ENCODE peak calls at places on chromosomes 5 and 9, in eight cellular contexts. F is A549; O is naive thymus-derived CD8-positive, alpha-beta T cell; R is skeletal muscle cell; W is H1; G is stimulated activated CD4-positive, alpha-beta T cell treated with anti-CD3 and anti-CD28 coated beads, TNF-alpha, amount 100 ng/mL, for 1 hour; D is foreskin fibroblast; I is KBM-7. S is an unnamed sample.

GRCh38 chr5:180129291-180130190 is 58.0 kb upstream of the RNF130 start:
- DNase-seq in F (no peak), O (no peak), R (no peak), W (no peak), G (no peak), D (no peak), I (no peak), S (no peak)

GRCh38 chr9:133351908-133352634 is 4.1 kb downstream of the RPL7A start:
- DNase-seq in F (peak), O (no peak), R (no peak), W (peak), G (no peak), D (peak), I (peak), S (peak)

GRCh38 chr5:140073296-140073695 is 30.2 kb upstream of the NRG2 start:
- DNase-seq in F (no peak), O (no peak), R (no peak), W (no peak), G (no peak), D (peak), I (peak), S (no peak)

GRCh38 chr9:4955836-4956235 is 29.2 kb upstream of the JAK2 start:
- DNase-seq in F (peak), O (no peak), R (no peak), W (no peak), G (no peak), D (peak), I (no peak), S (no peak)

GRCh38 chr5:61744690-61745619 is 412.9 kb downstream of the ZSWIM6 start:
- DNase-seq in F (peak), O (no peak), R (no peak), W (no peak), G (no peak), D (no peak), I (no peak), S (no peak)

GRCh38 chr5:65262094-65262493 is 219.6 kb downstream of the ADAMTS6 start:
- DNase-seq in F (no peak), O (no peak), R (no peak), W (no peak), G (no peak), D (no peak), I (peak), S (no peak)

GRCh38 chr5:142199388-142199787 is 90.8 kb downstream of the NDFIP1 start:
- DNase-seq in F (no peak), O (no peak), R (no peak), W (no peak), G (no peak), D (no peak), I (no peak), S (no peak)

GRCh38 chr5:133246376-133247144 is 194.7 kb downstream of the HSPA4 start:
- DNase-seq in F (peak), O (no peak), R (no peak), W (no peak), G (no peak), D (no peak), I (no peak), S (no peak)

GRCh38 chr5:176844706-176845391 is 34.5 kb downstream of the UNC5A start:
- DNase-seq in F (no peak), O (no peak), R (no peak), W (no peak), G (no peak), D (no peak), I (peak), S (no peak)

GRCh38 chr9:109793196-109793595 is 13.2 kb downstream of the PALM2AKAP2 start:
- DNase-seq in F (peak), O (no peak), R (peak), W (no peak), G (no peak), D (peak), I (no peak), S (no peak)

GRCh38 chr5:127519527-127519926 is 2.1 kb downstream of the PRRC1 start:
- DNase-seq in F (no peak), O (no peak), R (no peak), W (no peak), G (no peak), D (peak), I (no peak), S (no peak)

GRCh38 chr5:15752886-15753285 is 252.9 kb downstream of the FBXL7 start:
- DNase-seq in F (no peak), O (no peak), R (peak), W (no peak), G (no peak), D (peak), I (no peak), S (no peak)

GRCh38 chr5:74054139-74054538 is 428.1 kb downstream of the ARHGEF28 start:
- DNase-seq in F (no peak), O (no peak), R (no peak), W (no peak), G (no peak), D (no peak), I (no peak), S (no peak)

GRCh38 chr5:101288633-101289032 is 385.6 kb upstream of the ST8SIA4 start:
- DNase-seq in F (no peak), O (no peak), R (no peak), W (no peak), G (no peak), D (no peak), I (peak), S (no peak)

GRCh38 chr5:6145616-6146237 is 232.6 kb downstream of the MED10 start:
- DNase-seq in F (no peak), O (no peak), R (no peak), W (no peak), G (no peak), D (no peak), I (no peak), S (no peak)

GRCh38 chr9:2093920-2094597 is 78.9 kb downstream of the SMARCA2 start:
- DNase-seq in F (peak), O (no peak), R (no peak), W (peak), G (no peak), D (peak), I (no peak), S (peak)

GRCh38 chr9:93464876-93465275 is 11.5 kb upstream of the FAM120AOS start:
- DNase-seq in F (no peak), O (no peak), R (no peak), W (no peak), G (no peak), D (no peak), I (peak), S (no peak)

GRCh38 chr5:94682799-94683198 is 64.3 kb downstream of the SLF1 start:
- DNase-seq in F (no peak), O (no peak), R (no peak), W (no peak), G (no peak), D (no peak), I (no peak), S (no peak)

GRCh38 chr5:151739939-151740335 is 18.5 kb downstream of the ATOX1 start:
- DNase-seq in F (peak), O (no peak), R (peak), W (no peak), G (no peak), D (peak), I (no peak), S (peak)

GRCh38 chr9:94929373-94929764 is 202.9 kb downstream of the AOPEP start:
- DNase-seq in F (no peak), O (no peak), R (no peak), W (no peak), G (no peak), D (no peak), I (no peak), S (no peak)

GRCh38 chr5:31133488-31133887 is 60.0 kb upstream of the CDH6 start:
- DNase-seq in F (no peak), O (no peak), R (no peak), W (no peak), G (no peak), D (peak), I (peak), S (no peak)

GRCh38 chr5:3317051-3317795 is 278.4 kb upstream of the IRX1 start:
- DNase-seq in F (no peak), O (no peak), R (no peak), W (no peak), G (no peak), D (no peak), I (no peak), S (no peak)

GRCh38 chr5:96734871-96735325 is 72.7 kb downstream of the CAST start:
- DNase-seq in F (no peak), O (no peak), R (no peak), W (no peak), G (no peak), D (peak), I (peak), S (no peak)

GRCh38 chr9:137044502-137045177 is 1.3 kb downstream of the NPDC1 start:
- DNase-seq in F (no peak), O (no peak), R (no peak), W (no peak), G (no peak), D (peak), I (peak), S (no peak)

GRCh38 chr9:94780516-94780950 is 54.0 kb downstream of the AOPEP start:
- DNase-seq in F (no peak), O (no peak), R (no peak), W (no peak), G (no peak), D (no peak), I (no peak), S (no peak)

GRCh38 chr9:72491242-72491641 is 30.2 kb upstream of the TMC1 start:
- DNase-seq in F (no peak), O (no peak), R (no peak), W (no peak), G (no peak), D (no peak), I (no peak), S (no peak)

GRCh38 chr5:56384186-56384585 is 151.1 kb upstream of the ANKRD55 start:
- DNase-seq in F (no peak), O (no peak), R (no peak), W (no peak), G (no peak), D (no peak), I (no peak), S (no peak)

GRCh38 chr9:123451011-123451410 is 95.0 kb downstream of the CRB2 start:
- DNase-seq in F (no peak), O (no peak), R (no peak), W (no peak), G (no peak), D (no peak), I (no peak), S (no peak)

GRCh38 chr9:135040892-135041291 is 46.6 kb upstream of the OLFM1 start:
- DNase-seq in F (no peak), O (no peak), R (no peak), W (no peak), G (no peak), D (no peak), I (no peak), S (no peak)

GRCh38 chr5:96024683-96025475 is 63.2 kb upstream of the ELL2 start:
- DNase-seq in F (no peak), O (no peak), R (no peak), W (no peak), G (no peak), D (no peak), I (no peak), S (no peak)

GRCh38 chr9:88775559-88775958 is 215.7 kb upstream of the S1PR3 start:
- DNase-seq in F (peak), O (no peak), R (no peak), W (no peak), G (no peak), D (peak), I (no peak), S (no peak)

GRCh38 chr5:168699002-168699401 is 119.8 kb upstream of the PANK3 start:
- DNase-seq in F (no peak), O (no peak), R (no peak), W (no peak), G (no peak), D (no peak), I (no peak), S (no peak)

GRCh38 chr5:36653046-36653445 is 46.6 kb downstream of the SLC1A3 start:
- DNase-seq in F (no peak), O (no peak), R (no peak), W (no peak), G (no peak), D (peak), I (no peak), S (no peak)

GRCh38 chr5:33091571-33092363 is 349.0 kb upstream of the TARS1 start:
- DNase-seq in F (no peak), O (no peak), R (peak), W (no peak), G (no peak), D (peak), I (no peak), S (no peak)

GRCh38 chr5:178461426-178461730 is 128.8 kb downstream of the COL23A1 start:
- DNase-seq in F (no peak), O (no peak), R (no peak), W (no peak), G (no peak), D (no peak), I (no peak), S (no peak)

GRCh38 chr5:58183078-58183885 is 276.6 kb downstream of the PLK2 start:
- DNase-seq in F (no peak), O (no peak), R (no peak), W (no peak), G (no peak), D (no peak), I (no peak), S (no peak)

GRCh38 chr5:40210705-40211104 is 469.0 kb upstream of the PTGER4 start:
- DNase-seq in F (no peak), O (no peak), R (no peak), W (no peak), G (no peak), D (no peak), I (no peak), S (no peak)

GRCh38 chr9:128203024-128203841 is at the start of gene DNM1:
- DNase-seq in F (peak), O (peak), R (no peak), W (no peak), G (peak), D (peak), I (peak), S (no peak)